ENCODE peak calls at places on chromosomes 6 and 20, in five cellular contexts. I is stimulated activated CD4-positive, alpha-beta T cell treated with anti-CD3 and anti-CD28 coated beads, TNF-alpha, amount 100 ng/mL, for 24 hours; U is osteoblast; P is HuH-7.5; W is left cardiac atrium. Q is an unnamed sample.

GRCh38 chr6:127190552-127190951 is 72.1 kb downstream of the RSPO3 start:
- DNase-seq in P (no peak), W (no peak), I (no peak), U (no peak), Q (no peak)

GRCh38 chr20:32902456-32903420 is 44.0 kb downstream of the EFCAB8 start:
- DNase-seq in W (peak; percentile 46), P (peak; percentile 81), I (peak; percentile 63), U (peak; percentile 97), Q (peak; percentile 52)

GRCh38 chr6:170035896-170036295 is 255.0 kb downstream of the DLL1 start:
- DNase-seq in P (no peak), U (peak; percentile 14), W (no peak), I (no peak), Q (no peak)

GRCh38 chr6:7978736-7979135 is 68.1 kb upstream of the TXNDC5 start:
- DNase-seq in I (no peak), W (no peak), P (no peak), U (no peak), Q (no peak)

GRCh38 chr20:35768731-35769664 is 2.8 kb upstream of the PHF20 start:
- DNase-seq in W (peak; percentile 97), U (peak; percentile 96), P (no peak), I (peak; percentile 41), Q (no peak)

GRCh38 chr6:109420751-109421150 is 19.7 kb downstream of the PPIL6 start:
- DNase-seq in U (no peak), I (no peak), P (no peak), W (no peak), Q (no peak)

GRCh38 chr6:120355822-120356221 is 978.5 kb downstream of the TBC1D32 start:
- DNase-seq in P (no peak), U (no peak), W (no peak), I (no peak), Q (no peak)

GRCh38 chr6:5626727-5627426 is 365.6 kb downstream of the FARS2 start:
- DNase-seq in I (no peak), U (no peak), W (no peak), P (no peak), Q (peak; percentile 14)

GRCh38 chr6:16205377-16206144 is 32.8 kb upstream of the GMPR start:
- DNase-seq in W (no peak), U (peak; percentile 88), I (no peak), P (no peak), Q (peak; percentile 49)

GRCh38 chr6:149336529-149336928 is 19.0 kb downstream of the TAB2 start:
- DNase-seq in W (no peak), I (no peak), U (no peak), P (no peak), Q (no peak)

GRCh38 chr6:112187736-112188135 is 66.6 kb downstream of the LAMA4 start:
- DNase-seq in W (peak; percentile 38), P (no peak), I (no peak), U (no peak), Q (no peak)

GRCh38 chr6:117908246-117909107 is 1.4 kb downstream of the SLC35F1 start:
- DNase-seq in W (peak; percentile 13), P (no peak), I (no peak), U (no peak), Q (no peak)

GRCh38 chr6:106510090-106510970 is 119.0 kb downstream of the RTN4IP1 start:
- DNase-seq in W (peak; percentile 61), U (peak; percentile 88), P (peak; percentile 60), I (peak; percentile 73), Q (no peak)

GRCh38 chr20:47888351-47888750 is 103.1 kb upstream of the SULF2 start:
- DNase-seq in U (no peak), P (no peak), W (no peak), I (no peak), Q (no peak)

GRCh38 chr20:59441860-59442810 is 141.7 kb downstream of the EDN3 start:
- DNase-seq in P (no peak), W (no peak), U (no peak), I (no peak), Q (no peak)

GRCh38 chr6:53347250-53347920 is 1.4 kb downstream of the ELOVL5 start:
- DNase-seq in I (no peak), U (no peak), W (no peak), P (no peak), Q (no peak)

GRCh38 chr6:146788115-146788514 is 189.3 kb downstream of the ADGB start:
- DNase-seq in P (no peak), U (no peak), I (no peak), W (no peak), Q (no peak)

GRCh38 chr6:156250593-156250992 is 526.6 kb upstream of the ARID1B start:
- DNase-seq in P (no peak), U (no peak), W (no peak), I (peak; percentile 25), Q (no peak)

GRCh38 chr6:15254074-15254975 is 8.5 kb downstream of the JARID2 start:
- DNase-seq in W (no peak), I (no peak), P (no peak), U (no peak), Q (no peak)

GRCh38 chr6:133040025-133040838 is 200.9 kb upstream of the EYA4 start:
- DNase-seq in P (peak; percentile 10), W (no peak), U (no peak), I (no peak), Q (no peak)

GRCh38 chr6:156538875-156539660 is 238.1 kb upstream of the ARID1B start:
- DNase-seq in I (no peak), P (no peak), W (no peak), U (no peak), Q (no peak)

GRCh38 chr20:54133434-54134427 is 40.1 kb downstream of the CYP24A1 start:
- DNase-seq in W (no peak), U (no peak), P (no peak), I (no peak), Q (no peak)

GRCh38 chr6:128144320-128144719 is 243.5 kb upstream of the THEMIS start:
- DNase-seq in W (no peak), U (no peak), P (no peak), I (no peak), Q (no peak)

GRCh38 chr6:166786704-166787293 is 159.7 kb upstream of the RPS6KA2 start:
- DNase-seq in U (peak; percentile 93), P (peak; percentile 49), I (no peak), W (no peak), Q (peak; percentile 37)

GRCh38 chr6:10686901-10687300 is 7.5 kb downstream of the C6orf52 start:
- DNase-seq in U (no peak), I (no peak), P (no peak), W (no peak), Q (no peak)

Q was measured in GM18507.